ENCODE peak calls at places on chromosome 4, in four cellular contexts. K is A549, B is HepG2, D is H1. Z is an unnamed sample.
A peak's percentile ranks its signal among the peaks of the same experiment; 100 is the strongest.

GRCh38 chr4:163395055-163395454 is 51.4 kb downstream of the NPY5R start:
- DNase-seq in K (no peak), B (no peak), D (no peak), Z (no peak)

GRCh38 chr4:127732623-127733199 is 2.5 kb downstream of the SLC25A31 start:
- DNase-seq in K (peak; percentile 38), B (peak; percentile 35), D (no peak), Z (no peak)

GRCh38 chr4:16875487-16875886 is 23.0 kb downstream of the LDB2 start:
- DNase-seq in K (no peak), B (no peak), D (no peak), Z (no peak)

GRCh38 chr4:112277705-112278448 is 7.8 kb downstream of the TIFA start:
- DNase-seq in K (no peak), B (no peak), D (no peak), Z (no peak)

GRCh38 chr4:82710202-82710929 is 88.2 kb downstream of the SCD5 start:
- DNase-seq in K (no peak), B (peak; percentile 80), D (no peak), Z (no peak)

GRCh38 chr4:38526412-38526811 is 137.6 kb upstream of the KLF3 start:
- DNase-seq in K (no peak), B (peak; percentile 4), D (no peak), Z (no peak)

GRCh38 chr4:94758700-94759399 is 1.1 kb downstream of the BMPR1B start:
- DNase-seq in K (no peak), B (no peak), D (no peak), Z (no peak)

GRCh38 chr4:67593741-67594175 is 35.2 kb downstream of the STAP1 start:
- DNase-seq in K (no peak), B (no peak), D (no peak), Z (no peak)

GRCh38 chr4:76504613-76505465 is 69.8 kb downstream of the SHROOM3 start:
- DNase-seq in K (peak; percentile 33), B (peak; percentile 36), D (no peak), Z (peak; percentile 52)

GRCh38 chr4:153466637-153467153 is 535 bp downstream of the TMEM131L start:
- DNase-seq in K (peak; percentile 13), B (no peak), D (no peak), Z (no peak)

GRCh38 chr4:156596026-156596425 is 375.6 kb downstream of the PDGFC start:
- DNase-seq in K (no peak), B (no peak), D (no peak), Z (no peak)

GRCh38 chr4:8592366-8593267 is at the start of gene CPZ:
- DNase-seq in K (no peak), B (peak; percentile 16), D (no peak), Z (peak; percentile 57)

GRCh38 chr4:52956691-52957090 is 94.6 kb downstream of the RASL11B start:
- DNase-seq in K (no peak), B (no peak), D (no peak), Z (no peak)

GRCh38 chr4:129140521-129140920 is 44.6 kb downstream of the C4orf33 start:
- DNase-seq in K (no peak), B (no peak), D (no peak), Z (no peak)
- TF ChIP-seq RAD21 in K (peak; percentile 12), B (no peak), D (peak; percentile 24), Z (peak; percentile 25)

GRCh38 chr4:114398386-114398785 is 200.2 kb upstream of the UGT8 start:
- DNase-seq in K (no peak), B (no peak), D (no peak), Z (no peak)
- TF ChIP-seq RNF2 in K (no peak), B (no peak), D (no peak), Z (no peak)

GRCh38 chr4:24559032-24559821 is 25.1 kb downstream of the DHX15 start:
- DNase-seq in K (no peak), B (no peak), D (no peak), Z (no peak)

GRCh38 chr4:24561438-24562139 is 22.8 kb downstream of the DHX15 start:
- DNase-seq in K (no peak), B (no peak), D (no peak), Z (no peak)

GRCh38 chr4:24557036-24558022 is 27.0 kb downstream of the DHX15 start:
- DNase-seq in K (no peak), B (no peak), D (no peak), Z (no peak)

GRCh38 chr4:24560770-24561415 is 23.5 kb downstream of the DHX15 start:
- DNase-seq in K (no peak), B (no peak), D (no peak), Z (no peak)

DNA sequence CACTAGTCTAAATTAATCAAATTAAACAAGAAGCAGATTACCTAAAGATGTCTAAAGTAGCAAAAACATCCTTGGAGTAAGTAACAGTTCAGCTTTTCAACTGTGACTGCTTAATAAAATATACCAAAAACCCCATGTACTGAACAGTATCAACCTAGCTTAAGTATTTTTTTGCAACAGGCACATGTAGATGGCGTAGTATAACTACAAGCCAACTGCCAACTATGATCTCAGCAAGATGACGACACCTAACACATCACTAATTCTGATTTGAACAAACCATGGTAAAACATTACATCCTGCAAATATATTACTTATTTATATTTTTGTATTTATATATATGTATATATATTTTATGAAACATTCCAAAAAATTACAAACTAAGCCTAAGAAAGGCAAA is 24.5 kb downstream of the DHX15 start:
- DNase-seq in K (no peak), B (no peak), D (no peak), Z (no peak)
- TF ChIP-seq CEBPB in K (no peak), B (no peak), D (no peak), Z (no peak)

GRCh38 chr4:7067147-7067522 is 729 bp downstream of the GRPEL1 start:
- DNase-seq in K (no peak), B (peak; percentile 40), D (no peak), Z (no peak)
- TF ChIP-seq RAD21 in K (no peak), B (no peak), D (no peak), Z (no peak)

DNA sequence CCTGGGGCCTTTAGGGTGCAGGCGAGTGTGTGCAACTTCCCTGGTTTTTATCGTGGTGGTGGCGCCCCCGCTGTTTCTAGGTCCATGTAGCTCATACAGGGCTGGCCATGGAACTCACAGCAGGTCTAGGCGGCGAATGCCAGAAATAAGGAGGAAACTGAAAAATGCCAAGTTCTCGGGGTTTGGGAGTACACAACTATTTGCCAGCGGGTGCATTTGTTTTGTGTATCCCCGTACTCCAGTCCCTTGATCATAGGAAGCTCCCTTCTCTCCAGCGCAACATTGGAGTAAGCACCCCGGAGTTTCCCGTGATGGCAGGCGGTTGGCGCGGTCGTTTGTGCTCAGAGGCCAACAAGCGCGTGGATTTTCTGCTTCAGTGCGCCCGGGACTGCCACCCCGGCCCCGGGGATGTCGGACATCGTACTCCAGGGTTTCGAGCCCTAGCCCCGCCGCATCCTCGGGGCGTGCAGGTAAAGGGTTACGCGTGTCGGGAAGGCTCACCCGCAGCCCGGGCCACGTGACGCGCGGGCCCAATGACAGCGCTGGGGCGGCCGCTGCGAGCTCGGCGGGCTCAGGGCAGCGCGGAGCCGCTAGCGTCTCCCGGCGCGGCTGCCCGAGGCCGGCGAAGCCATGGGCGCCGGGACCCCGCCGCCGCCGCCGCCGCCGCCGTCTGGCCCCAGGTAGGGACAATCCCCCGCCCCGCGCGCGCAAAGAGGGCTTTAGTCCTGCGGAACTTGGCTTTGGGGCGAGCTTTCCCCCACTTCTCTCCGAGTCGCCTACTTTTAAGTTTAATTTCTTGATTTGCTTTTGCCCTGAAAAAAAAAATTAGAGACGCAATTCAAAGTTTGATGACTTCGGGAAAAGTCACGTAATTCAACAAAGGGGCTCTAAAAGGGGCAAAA is 209.1 kb downstream of the NWD2 start:
- DNase-seq in K (peak; percentile 33), B (no peak), D (no peak), Z (peak; percentile 56)
- TF ChIP-seq RNF2 in K (no peak), B (peak; percentile 90), D (peak; percentile 58), Z (no peak)

GRCh38 chr4:92969650-92970370 is 666.0 kb downstream of the GRID2 start:
- DNase-seq in K (peak; percentile 14), B (peak; percentile 89), D (no peak), Z (no peak)
- TF ChIP-seq CEBPB in K (peak; percentile 99), B (peak; percentile 99), D (peak; percentile 88), Z (no peak)

GRCh38 chr4:120630432-120630831 is 292.1 kb downstream of the PRDM5 start:
- DNase-seq in K (no peak), B (no peak), D (no peak), Z (no peak)

GRCh38 chr4:120633810-120634209 is 288.7 kb downstream of the PRDM5 start:
- DNase-seq in K (no peak), B (no peak), D (no peak), Z (no peak)

GRCh38 chr4:120636120-120636630 is 286.4 kb downstream of the PRDM5 start:
- DNase-seq in K (no peak), B (no peak), D (no peak), Z (no peak)
- TF ChIP-seq RAD21 in K (no peak), B (no peak), D (no peak), Z (no peak)